ENCODE peak calls at places on chromosomes 6 and 20, in four cellular contexts. Z, G, S and W are unnamed samples.

GRCh38 chr6:10276888-10277287 is 138.0 kb downstream of the TFAP2A start:
- DNase-seq in Z (no peak), G (no peak), S (no peak), W (no peak)

GRCh38 chr6:46953921-46954320 is 32.2 kb upstream of the ADGRF5 start:
- DNase-seq in Z (no peak), G (no peak), S (no peak), W (no peak)

GRCh38 chr6:81696505-81696904 is 56.0 kb downstream of the TENT5A start:
- DNase-seq in Z (no peak), G (no peak), S (no peak), W (no peak)

GRCh38 chr6:111692327-111693164 is 86.9 kb upstream of the TRAF3IP2 start:
- DNase-seq in Z (no peak), G (no peak), S (no peak), W (no peak)

GRCh38 chr20:36340593-36340990 is 34.5 kb downstream of the DLGAP4 start:
- DNase-seq in Z (no peak), G (no peak), S (no peak), W (no peak)

GRCh38 chr6:129901910-129902309 is 40.8 kb upstream of the TMEM244 start:
- DNase-seq in Z (no peak), G (no peak), S (no peak), W (no peak)

GRCh38 chr20:32972181-32973076 is 31.8 kb downstream of the SUN5 start:
- DNase-seq in Z (no peak), G (peak), S (peak), W (no peak)

GRCh38 chr20:59063358-59064213 is 21.0 kb upstream of the PRELID3B start:
- DNase-seq in Z (peak), G (no peak), S (no peak), W (no peak)

GRCh38 chr20:53773792-53774371 is 180.2 kb upstream of the ZNF217 start:
- DNase-seq in Z (no peak), G (no peak), S (no peak), W (peak)

GRCh38 chr20:36206068-36206467 is 30.2 kb upstream of the AAR2 start:
- DNase-seq in Z (no peak), G (no peak), S (no peak), W (no peak)

GRCh38 chr6:170160031-170160627 is 130.7 kb downstream of the DLL1 start:
- DNase-seq in Z (no peak), G (no peak), S (peak), W (no peak)

GRCh38 chr6:159315562-159315961 is 146.4 kb downstream of the FNDC1 start:
- DNase-seq in Z (no peak), G (no peak), S (no peak), W (no peak)

GRCh38 chr6:112296694-112297093 is 42.3 kb upstream of the LAMA4 start:
- DNase-seq in Z (no peak), G (no peak), S (no peak), W (no peak)

GRCh38 chr6:144477396-144477795 is 192.3 kb downstream of the UTRN start:
- DNase-seq in Z (no peak), G (no peak), S (no peak), W (peak)